ENCODE peak calls at places on chromosomes 2 and 18, in seven cellular contexts. One of them, this sample, is unnamed.

GRCh38 chr18:48031641-48032040 is 101.2 kb upstream of the SMAD2 start:
- DNase-seq in NCI-H774: no peak
- DNase-seq in astrocyte of the spinal cord: no peak
- DNase-seq in midbrain: no peak
- DNase-seq in CD4-positive, alpha-beta T cell: no peak
- DNase-seq in stimulated activated CD8-positive, alpha-beta memory T cell treated with anti-CD3 and anti-CD28 coated beads, Interleukin-7, amount 100 ng/mL, for 1 hour: no peak
- DNase-seq in GDM1: no peak
- DNase-seq in this sample: no peak

GRCh38 chr18:48391863-48392262 is 17.3 kb downstream of the ZBTB7C start:
- DNase-seq in NCI-H774: no peak
- DNase-seq in astrocyte of the spinal cord: no peak
- DNase-seq in midbrain: peak; percentile 20
- DNase-seq in CD4-positive, alpha-beta T cell: no peak
- DNase-seq in stimulated activated CD8-positive, alpha-beta memory T cell treated with anti-CD3 and anti-CD28 coated beads, Interleukin-7, amount 100 ng/mL, for 1 hour: no peak
- DNase-seq in GDM1: no peak
- DNase-seq in this sample: no peak

GRCh38 chr2:19214682-19215391 is 143.6 kb downstream of the OSR1 start:
- DNase-seq in NCI-H774: no peak
- DNase-seq in astrocyte of the spinal cord: no peak
- DNase-seq in midbrain: no peak
- DNase-seq in CD4-positive, alpha-beta T cell: no peak
- DNase-seq in stimulated activated CD8-positive, alpha-beta memory T cell treated with anti-CD3 and anti-CD28 coated beads, Interleukin-7, amount 100 ng/mL, for 1 hour: no peak
- DNase-seq in GDM1: no peak
- DNase-seq in this sample: no peak

GRCh38 chr18:63365909-63366269 is 1.1 kb downstream of the KDSR start:
- DNase-seq in NCI-H774: no peak
- DNase-seq in astrocyte of the spinal cord: no peak
- DNase-seq in midbrain: no peak
- DNase-seq in CD4-positive, alpha-beta T cell: peak; percentile 1
- DNase-seq in stimulated activated CD8-positive, alpha-beta memory T cell treated with anti-CD3 and anti-CD28 coated beads, Interleukin-7, amount 100 ng/mL, for 1 hour: no peak
- DNase-seq in GDM1: no peak
- DNase-seq in this sample: no peak

GRCh38 chr2:121649652-121650553 is 641 bp upstream of the CLASP1 start:
- DNase-seq in NCI-H774: peak; percentile 83
- DNase-seq in astrocyte of the spinal cord: peak; percentile 91
- DNase-seq in midbrain: peak; percentile 92
- DNase-seq in CD4-positive, alpha-beta T cell: peak; percentile 74
- DNase-seq in stimulated activated CD8-positive, alpha-beta memory T cell treated with anti-CD3 and anti-CD28 coated beads, Interleukin-7, amount 100 ng/mL, for 1 hour: peak; percentile 69
- DNase-seq in GDM1: peak; percentile 88
- DNase-seq in this sample: peak; percentile 99

GRCh38 chr2:179764710-179765109 is 96.7 kb downstream of the ZNF385B start:
- DNase-seq in NCI-H774: no peak
- DNase-seq in astrocyte of the spinal cord: no peak
- DNase-seq in midbrain: no peak
- DNase-seq in CD4-positive, alpha-beta T cell: no peak
- DNase-seq in stimulated activated CD8-positive, alpha-beta memory T cell treated with anti-CD3 and anti-CD28 coated beads, Interleukin-7, amount 100 ng/mL, for 1 hour: no peak
- DNase-seq in GDM1: no peak
- DNase-seq in this sample: no peak

GRCh38 chr18:49344825-49345224 is 115.6 kb downstream of the DYM start:
- DNase-seq in NCI-H774: no peak
- DNase-seq in astrocyte of the spinal cord: no peak
- DNase-seq in midbrain: no peak
- DNase-seq in CD4-positive, alpha-beta T cell: no peak
- DNase-seq in stimulated activated CD8-positive, alpha-beta memory T cell treated with anti-CD3 and anti-CD28 coated beads, Interleukin-7, amount 100 ng/mL, for 1 hour: no peak
- DNase-seq in GDM1: no peak
- DNase-seq in this sample: no peak

GRCh38 chr18:68181956-68182355 is 533.0 kb downstream of the TMX3 start:
- DNase-seq in NCI-H774: no peak
- DNase-seq in astrocyte of the spinal cord: no peak
- DNase-seq in midbrain: no peak
- DNase-seq in CD4-positive, alpha-beta T cell: no peak
- DNase-seq in stimulated activated CD8-positive, alpha-beta memory T cell treated with anti-CD3 and anti-CD28 coated beads, Interleukin-7, amount 100 ng/mL, for 1 hour: no peak
- DNase-seq in GDM1: no peak
- DNase-seq in this sample: no peak

GRCh38 chr2:45778720-45779171 is 127.3 kb downstream of the PRKCE start:
- DNase-seq in NCI-H774: no peak
- DNase-seq in astrocyte of the spinal cord: peak; percentile 48
- DNase-seq in midbrain: peak; percentile 72
- DNase-seq in CD4-positive, alpha-beta T cell: peak; percentile 63
- DNase-seq in stimulated activated CD8-positive, alpha-beta memory T cell treated with anti-CD3 and anti-CD28 coated beads, Interleukin-7, amount 100 ng/mL, for 1 hour: peak; percentile 51
- DNase-seq in GDM1: peak; percentile 33
- DNase-seq in this sample: no peak

This sample was measured in KG1.